ENCODE peak calls at places on chromosomes 6 and 20, in nine cellular contexts. P is colonic mucosa; A is MM.1S; Y is HCT116; K is GM23338; G is CD4-positive, alpha-beta memory T cell; H is trophoblast cell; V is SK-N-SH; L is upper lobe of right lung. I is an unnamed sample.

GRCh38 chr6:116375262-116375661 is 4.5 kb downstream of the DSE start:
- DNase-seq in P (no peak), A (no peak), Y (no peak), K (no peak), G (no peak), H (no peak), V (no peak), L (no peak), I (no peak)

GRCh38 chr6:101847690-101848089 is 454.2 kb downstream of the GRIK2 start:
- DNase-seq in P (no peak), A (no peak), Y (no peak), K (peak; percentile 76), G (no peak), H (no peak), V (no peak), L (no peak), I (peak; percentile 5)

GRCh38 chr6:27854421-27854820 is 57.8 kb downstream of the OR2B2 start:
- DNase-seq in P (no peak), A (no peak), Y (no peak), K (no peak), G (no peak), H (no peak), V (no peak), L (no peak), I (no peak)

GRCh38 chr20:478949-479429 is 16.7 kb upstream of the TBC1D20 start:
- DNase-seq in P (peak; percentile 43), A (peak; percentile 76), Y (peak; percentile 41), K (peak; percentile 83), G (peak; percentile 67), H (peak; percentile 93), V (peak; percentile 56), L (no peak), I (peak; percentile 52)

GRCh38 chr20:2773812-2774211 is 26.6 kb downstream of the CPXM1 start:
- DNase-seq in P (no peak), A (no peak), Y (no peak), K (no peak), G (no peak), H (no peak), V (no peak), L (no peak), I (no peak)

GRCh38 chr6:109944448-109944847 is 33.7 kb upstream of the GPR6 start:
- DNase-seq in P (no peak), A (no peak), Y (peak; percentile 42), K (peak; percentile 74), G (no peak), H (no peak), V (no peak), L (no peak), I (no peak)

GRCh38 chr6:1689141-1689540 is 79.4 kb downstream of the FOXC1 start:
- DNase-seq in P (no peak), A (no peak), Y (no peak), K (no peak), G (no peak), H (no peak), V (no peak), L (no peak), I (no peak)

GRCh38 chr6:145214570-145214969 is 520.8 kb downstream of the EPM2A start:
- DNase-seq in P (no peak), A (peak; percentile 45), Y (peak; percentile 36), K (peak; percentile 57), G (peak; percentile 15), H (peak; percentile 55), V (peak; percentile 4), L (no peak), I (peak; percentile 45)

GRCh38 chr6:137240168-137240567 is 21.0 kb upstream of the IFNGR1 start:
- DNase-seq in P (no peak), A (peak; percentile 50), Y (no peak), K (no peak), G (no peak), H (peak; percentile 92), V (no peak), L (peak; percentile 75), I (no peak)

GRCh38 chr6:79048611-79049010 is 29.4 kb downstream of the PHIP start:
- DNase-seq in P (no peak), A (no peak), Y (peak; percentile 34), K (peak; percentile 77), G (no peak), H (peak; percentile 38), V (peak; percentile 8), L (no peak), I (peak; percentile 40)

GRCh38 chr6:111482959-111483735 is at the start of gene REV3L:
- DNase-seq in P (peak; percentile 95), A (peak; percentile 83), Y (peak; percentile 64), K (peak; percentile 91), G (peak; percentile 87), H (peak; percentile 95), V (peak; percentile 91), L (peak; percentile 95), I (peak; percentile 95)

DNA sequence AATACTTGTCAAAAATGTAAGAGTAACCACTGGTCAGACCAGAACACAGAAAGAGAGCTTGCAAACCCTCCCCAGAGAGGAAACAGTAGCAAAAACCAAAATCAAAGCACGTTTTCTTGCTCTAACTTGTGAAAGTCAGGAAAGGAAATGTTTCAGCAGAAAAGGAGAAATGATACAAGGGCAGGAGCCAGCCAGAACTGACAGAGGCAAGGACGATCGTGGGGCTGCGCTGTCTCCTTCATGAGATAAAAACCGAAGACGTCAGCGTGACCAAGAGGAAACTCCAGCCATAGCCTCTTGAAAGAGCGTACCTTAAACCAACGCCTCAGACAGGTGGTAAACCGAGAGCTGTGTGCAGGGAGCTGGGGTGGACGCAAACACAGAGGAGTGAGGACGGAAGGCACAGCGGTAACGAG is 27.5 kb downstream of the LAMA5 start:
- DNase-seq in P (no peak), A (peak; percentile 93), Y (no peak), K (no peak), G (no peak), H (no peak), V (no peak), L (no peak), I (no peak)
- H3K27ac ChIP-seq in P (no peak overlapping the region), A (peak overlapping the region; percentile 100), Y (no peak overlapping the region), K (peak overlapping the region; percentile 32), G (no peak overlapping the region), H (no peak overlapping the region), V (no peak overlapping the region), L (no peak overlapping the region), I (no peak overlapping the region)

GRCh38 chr20:63122626-63123025 is 93.3 kb downstream of the YTHDF1 start:
- DNase-seq in P (no peak), A (no peak), Y (no peak), K (no peak), G (no peak), H (no peak), V (no peak), L (no peak), I (no peak)
- H3K4me3 ChIP-seq in P (no peak overlapping the region), A (no peak overlapping the region), Y (no peak overlapping the region), K (no peak overlapping the region), G (no peak overlapping the region), H (no peak overlapping the region), V (no peak overlapping the region), L (no peak overlapping the region), I (no peak overlapping the region)

DNA sequence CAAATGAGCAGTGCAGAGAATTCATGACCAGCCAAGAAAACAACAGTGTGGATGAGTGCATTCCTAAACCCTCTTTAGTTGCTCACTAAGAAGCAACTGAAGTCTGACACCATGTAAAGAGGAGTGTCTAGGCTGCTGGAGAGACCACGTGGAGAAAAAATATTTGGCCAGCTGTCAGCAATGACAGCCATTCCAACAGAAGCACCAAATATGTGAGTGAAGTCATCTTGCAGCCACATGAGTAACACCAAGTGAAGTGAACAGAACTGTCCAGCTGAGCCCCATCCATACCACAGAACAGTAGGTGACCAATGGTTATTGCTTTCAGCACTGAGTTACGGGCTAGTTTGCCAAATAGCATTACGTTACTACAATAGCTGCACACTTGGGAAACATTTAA is 89.4 kb downstream of the TBXT start:
- DNase-seq in P (no peak), A (no peak), Y (no peak), K (no peak), G (no peak), H (peak; percentile 84), V (no peak), L (no peak), I (no peak)
- H3K27ac ChIP-seq in P (no peak overlapping the region), A (no peak overlapping the region), Y (no peak overlapping the region), K (no peak overlapping the region), G (no peak overlapping the region), H (no peak overlapping the region), V (no peak overlapping the region), L (no peak overlapping the region), I (no peak overlapping the region)

DNA sequence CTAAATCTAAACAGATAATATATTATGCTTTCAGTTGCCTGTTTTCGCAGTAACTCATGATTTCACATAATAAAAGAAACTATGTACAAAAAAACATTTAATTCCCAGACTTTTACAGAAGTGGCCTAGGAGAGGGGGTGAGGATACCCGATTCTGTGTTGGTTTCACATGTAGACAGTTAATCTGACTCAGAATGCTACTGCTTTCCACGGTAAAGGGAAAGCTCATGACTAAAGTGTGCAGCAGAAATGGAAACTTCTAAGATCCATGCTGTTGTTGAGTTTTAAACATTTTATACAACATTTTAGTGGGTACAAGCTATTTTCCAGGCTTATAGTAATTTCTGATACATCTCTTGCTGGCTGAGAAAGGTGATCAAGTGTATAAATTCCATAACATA is 896.5 kb upstream of the MAP3K7 start:
- DNase-seq in P (no peak), A (no peak), Y (no peak), K (no peak), G (no peak), H (no peak), V (no peak), L (no peak), I (no peak)
- H3K4me3 ChIP-seq in P (no peak overlapping the region), A (no peak overlapping the region), Y (no peak overlapping the region), K (no peak overlapping the region), G (no peak overlapping the region), H (no peak overlapping the region), V (no peak overlapping the region), L (no peak overlapping the region), I (no peak overlapping the region)

GRCh38 chr6:113998811-113999210 is 27.9 kb upstream of the HDAC2 start:
- DNase-seq in P (no peak), A (no peak), Y (no peak), K (no peak), G (no peak), H (no peak), V (no peak), L (no peak), I (no peak)
- H3K27ac ChIP-seq in P (no peak overlapping the region), A (no peak overlapping the region), Y (no peak overlapping the region), K (no peak overlapping the region), G (no peak overlapping the region), H (no peak overlapping the region), V (no peak overlapping the region), L (no peak overlapping the region), I (no peak overlapping the region)

GRCh38 chr20:13221673-13222318 is 722 bp downstream of the ISM1 start:
- DNase-seq in P (peak; percentile 45), A (peak; percentile 80), Y (peak; percentile 13), K (peak; percentile 83), G (peak; percentile 73), H (peak; percentile 77), V (peak; percentile 88), L (peak; percentile 80), I (peak; percentile 92)
- H3K4me3 ChIP-seq in P (peak overlapping the region; percentile 32), A (peak overlapping the region; percentile 49), Y (peak overlapping the region; percentile 62), K (peak overlapping the region; percentile 85), G (peak overlapping the region; percentile 52), H (peak overlapping the region; percentile 67), V (peak overlapping the region; percentile 43), L (peak overlapping the region; percentile 53), I (peak overlapping the region; percentile 57)

GRCh38 chr20:57987659-57988058 is 240.8 kb downstream of the ANKRD60 start:
- DNase-seq in P (peak; percentile 80), A (no peak), Y (no peak), K (no peak), G (no peak), H (no peak), V (no peak), L (no peak), I (no peak)
- H3K27ac ChIP-seq in P (no peak overlapping the region), A (no peak overlapping the region), Y (no peak overlapping the region), K (no peak overlapping the region), G (no peak overlapping the region), H (no peak overlapping the region), V (no peak overlapping the region), L (no peak overlapping the region), I (no peak overlapping the region)